ENCODE peak calls at places on chromosomes 5 and 9, in nine cellular contexts. One of them, this sample, is unnamed.

GRCh38 chr9:109715340-109715739 is 64.7 kb upstream of the PALM2AKAP2 start:
- DNase-seq in IMR-90: no peak
- DNase-seq in adrenal gland: no peak
- DNase-seq in GM12878: no peak
- DNase-seq in NB4: no peak
- DNase-seq in stomach: no peak
- DNase-seq in transverse colon: no peak
- DNase-seq in HepG2: no peak
- DNase-seq in ovary: no peak
- DNase-seq in this sample: no peak

GRCh38 chr5:116652196-116652729 is 77.6 kb upstream of the SEMA6A start:
- DNase-seq in stomach: no peak
- DNase-seq in transverse colon: no peak
- DNase-seq in IMR-90: peak
- DNase-seq in HepG2: peak
- DNase-seq in NB4: peak
- DNase-seq in GM12878: peak
- DNase-seq in ovary: peak
- DNase-seq in adrenal gland: no peak
- DNase-seq in this sample: peak

GRCh38 chr5:34535433-34535832 is 120.7 kb upstream of the RAI14 start:
- DNase-seq in transverse colon: no peak
- DNase-seq in ovary: no peak
- DNase-seq in IMR-90: no peak
- DNase-seq in adrenal gland: no peak
- DNase-seq in stomach: no peak
- DNase-seq in NB4: no peak
- DNase-seq in GM12878: no peak
- DNase-seq in HepG2: no peak
- DNase-seq in this sample: no peak

GRCh38 chr5:142447887-142448286 is 123.1 kb upstream of the SPRY4 start:
- DNase-seq in adrenal gland: no peak
- DNase-seq in IMR-90: no peak
- DNase-seq in GM12878: no peak
- DNase-seq in transverse colon: no peak
- DNase-seq in stomach: no peak
- DNase-seq in NB4: no peak
- DNase-seq in HepG2: no peak
- DNase-seq in ovary: no peak
- DNase-seq in this sample: no peak

GRCh38 chr5:162068412-162068811 is 839 bp downstream of the GABRG2 start:
- DNase-seq in NB4: peak
- DNase-seq in HepG2: peak
- DNase-seq in adrenal gland: peak
- DNase-seq in transverse colon: no peak
- DNase-seq in GM12878: no peak
- DNase-seq in IMR-90: no peak
- DNase-seq in stomach: no peak
- DNase-seq in ovary: no peak
- DNase-seq in this sample: no peak

GRCh38 chr5:50655067-50655809 is 11.2 kb upstream of the PARP8 start:
- DNase-seq in ovary: no peak
- DNase-seq in HepG2: no peak
- DNase-seq in transverse colon: no peak
- DNase-seq in GM12878: no peak
- DNase-seq in IMR-90: no peak
- DNase-seq in stomach: no peak
- DNase-seq in NB4: no peak
- DNase-seq in adrenal gland: no peak
- DNase-seq in this sample: no peak

GRCh38 chr5:38434981-38435710 is 121.3 kb downstream of the LIFR start:
- DNase-seq in stomach: no peak
- DNase-seq in GM12878: no peak
- DNase-seq in adrenal gland: no peak
- DNase-seq in HepG2: no peak
- DNase-seq in IMR-90: peak
- DNase-seq in NB4: no peak
- DNase-seq in transverse colon: no peak
- DNase-seq in ovary: no peak
- DNase-seq in this sample: peak

GRCh38 chr9:117204971-117205370 is 209.9 kb downstream of the ASTN2 start:
- DNase-seq in NB4: no peak
- DNase-seq in adrenal gland: no peak
- DNase-seq in HepG2: no peak
- DNase-seq in stomach: no peak
- DNase-seq in IMR-90: peak
- DNase-seq in ovary: no peak
- DNase-seq in transverse colon: no peak
- DNase-seq in GM12878: no peak
- DNase-seq in this sample: no peak

GRCh38 chr5:67969176-67969575 is 246.4 kb upstream of the PIK3R1 start:
- DNase-seq in transverse colon: no peak
- DNase-seq in adrenal gland: no peak
- DNase-seq in HepG2: no peak
- DNase-seq in stomach: no peak
- DNase-seq in IMR-90: no peak
- DNase-seq in ovary: no peak
- DNase-seq in GM12878: no peak
- DNase-seq in NB4: no peak
- DNase-seq in this sample: no peak

DNA sequence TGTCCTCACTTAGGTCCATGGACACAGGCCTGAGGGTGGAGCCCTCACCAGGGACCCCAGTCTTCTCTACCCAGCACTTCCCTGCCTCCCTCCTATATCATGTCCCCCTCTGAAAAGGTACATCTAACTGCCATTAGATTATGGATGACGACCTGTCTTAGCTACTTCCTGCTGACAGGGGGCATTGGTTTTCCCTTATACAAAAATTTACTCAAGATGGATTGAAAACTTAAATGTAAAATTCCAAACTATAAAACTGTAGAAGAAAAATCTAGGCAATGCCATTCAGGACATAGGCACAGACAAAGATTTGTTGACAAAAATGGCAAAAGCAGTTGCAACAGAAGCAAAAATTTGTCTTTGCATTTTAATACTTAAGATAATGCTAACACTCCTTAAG is 623.2 kb upstream of the FAM174A start:
- DNase-seq in ovary: no peak
- DNase-seq in NB4: no peak
- DNase-seq in IMR-90: no peak
- DNase-seq in adrenal gland: no peak
- DNase-seq in HepG2: no peak
- DNase-seq in transverse colon: no peak
- DNase-seq in GM12878: no peak
- DNase-seq in stomach: no peak
- DNase-seq in this sample: no peak
- TF ChIP-seq CTCF in ovary: no peak
- TF ChIP-seq CTCF in NB4: no peak
- TF ChIP-seq CTCF in IMR-90: no peak
- TF ChIP-seq CTCF in adrenal gland: no peak
- TF ChIP-seq CTCF in HepG2: no peak
- TF ChIP-seq CTCF in transverse colon: no peak
- TF ChIP-seq CTCF in GM12878: no peak
- TF ChIP-seq CTCF in stomach: no peak
- TF ChIP-seq CTCF in this sample: no peak

GRCh38 chr5:66596791-66597757 is 881 bp downstream of the MAST4 start:
- DNase-seq in IMR-90: no peak
- DNase-seq in NB4: no peak
- DNase-seq in adrenal gland: peak
- DNase-seq in stomach: peak
- DNase-seq in GM12878: no peak
- DNase-seq in ovary: peak
- DNase-seq in transverse colon: peak
- DNase-seq in HepG2: no peak
- DNase-seq in this sample: no peak

GRCh38 chr5:66595877-66596790 is at the start of gene MAST4:
- DNase-seq in HepG2: peak
- DNase-seq in NB4: peak
- DNase-seq in IMR-90: peak
- DNase-seq in stomach: peak
- DNase-seq in GM12878: no peak
- DNase-seq in transverse colon: peak
- DNase-seq in ovary: peak
- DNase-seq in adrenal gland: peak
- DNase-seq in this sample: peak
- TF ChIP-seq POLR2A in HepG2: no peak
- TF ChIP-seq POLR2A in NB4: no peak
- TF ChIP-seq POLR2A in IMR-90: no peak
- TF ChIP-seq POLR2A in stomach: no peak
- TF ChIP-seq POLR2A in GM12878: peak
- TF ChIP-seq POLR2A in transverse colon: peak
- TF ChIP-seq POLR2A in ovary: peak
- TF ChIP-seq POLR2A in adrenal gland: peak
- TF ChIP-seq POLR2A in this sample: no peak

GRCh38 chr9:14687042-14687719 is 6.1 kb downstream of the ZDHHC21 start:
- DNase-seq in stomach: no peak
- DNase-seq in NB4: no peak
- DNase-seq in transverse colon: no peak
- DNase-seq in ovary: no peak
- DNase-seq in HepG2: no peak
- DNase-seq in adrenal gland: no peak
- DNase-seq in IMR-90: peak
- DNase-seq in GM12878: no peak
- DNase-seq in this sample: no peak

GRCh38 chr9:14692536-14692917 is 705 bp downstream of the ZDHHC21 start:
- DNase-seq in NB4: peak
- DNase-seq in transverse colon: no peak
- DNase-seq in stomach: no peak
- DNase-seq in adrenal gland: no peak
- DNase-seq in HepG2: peak
- DNase-seq in GM12878: no peak
- DNase-seq in ovary: no peak
- DNase-seq in IMR-90: no peak
- DNase-seq in this sample: no peak

GRCh38 chr9:14692918-14693861 is at the start of gene ZDHHC21:
- DNase-seq in NB4: peak
- DNase-seq in IMR-90: peak
- DNase-seq in HepG2: peak
- DNase-seq in ovary: peak
- DNase-seq in adrenal gland: peak
- DNase-seq in stomach: peak
- DNase-seq in GM12878: no peak
- DNase-seq in transverse colon: peak
- DNase-seq in this sample: peak

GRCh38 chr9:14686168-14686567 is 7.1 kb downstream of the ZDHHC21 start:
- DNase-seq in ovary: no peak
- DNase-seq in NB4: no peak
- DNase-seq in transverse colon: no peak
- DNase-seq in GM12878: no peak
- DNase-seq in stomach: no peak
- DNase-seq in HepG2: no peak
- DNase-seq in adrenal gland: no peak
- DNase-seq in IMR-90: no peak
- DNase-seq in this sample: no peak

GRCh38 chr9:14690986-14691730 is 2.1 kb downstream of the ZDHHC21 start:
- DNase-seq in HepG2: no peak
- DNase-seq in stomach: no peak
- DNase-seq in GM12878: no peak
- DNase-seq in ovary: no peak
- DNase-seq in adrenal gland: no peak
- DNase-seq in IMR-90: no peak
- DNase-seq in transverse colon: no peak
- DNase-seq in NB4: peak
- DNase-seq in this sample: no peak
- H3K4me3 ChIP-seq in HepG2: no peak
- H3K4me3 ChIP-seq in stomach: no peak
- H3K4me3 ChIP-seq in GM12878: peak
- H3K4me3 ChIP-seq in ovary: no peak
- H3K4me3 ChIP-seq in adrenal gland: no peak
- H3K4me3 ChIP-seq in IMR-90: no peak
- H3K4me3 ChIP-seq in transverse colon: no peak
- H3K4me3 ChIP-seq in NB4: no peak
- H3K4me3 ChIP-seq in this sample: no peak

DNA sequence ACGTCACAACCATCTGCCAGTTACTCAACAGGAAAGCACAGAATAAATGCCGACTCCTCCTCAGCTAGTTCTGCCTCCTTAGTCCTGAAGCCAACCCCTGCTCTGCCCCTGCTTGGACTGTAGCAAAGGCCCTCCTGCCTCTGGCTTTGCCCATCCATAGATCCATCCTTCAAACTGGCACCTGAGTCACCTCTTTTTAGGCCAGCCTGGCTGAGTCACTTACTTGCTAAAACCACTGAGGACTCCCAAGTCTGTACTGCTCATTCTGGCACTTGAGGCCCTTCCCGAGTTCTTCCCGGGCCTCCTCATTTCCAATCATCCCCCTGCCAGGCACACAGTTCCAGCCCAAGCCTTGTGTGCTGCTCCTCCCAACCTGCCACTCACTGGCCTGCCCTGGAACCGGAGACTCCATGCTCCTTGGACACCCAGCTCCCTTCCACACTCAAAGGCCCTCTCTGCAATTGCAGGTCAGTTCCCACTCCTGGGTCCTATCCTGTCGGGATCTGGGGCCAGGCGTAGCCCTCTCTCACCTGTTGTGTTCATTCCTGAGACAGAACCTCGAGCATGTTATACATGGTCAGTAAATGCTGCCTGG is 220.1 kb downstream of the DAB2IP start:
- DNase-seq in GM12878: no peak
- DNase-seq in adrenal gland: peak
- DNase-seq in HepG2: no peak
- DNase-seq in transverse colon: no peak
- DNase-seq in NB4: no peak
- DNase-seq in ovary: no peak
- DNase-seq in IMR-90: peak
- DNase-seq in stomach: no peak
- DNase-seq in this sample: peak
- TF ChIP-seq CTCF in GM12878: no peak
- TF ChIP-seq CTCF in adrenal gland: no peak
- TF ChIP-seq CTCF in HepG2: no peak
- TF ChIP-seq CTCF in transverse colon: no peak
- TF ChIP-seq CTCF in NB4: no peak
- TF ChIP-seq CTCF in ovary: no peak
- TF ChIP-seq CTCF in IMR-90: no peak
- TF ChIP-seq CTCF in stomach: no peak
- TF ChIP-seq CTCF in this sample: no peak

DNA sequence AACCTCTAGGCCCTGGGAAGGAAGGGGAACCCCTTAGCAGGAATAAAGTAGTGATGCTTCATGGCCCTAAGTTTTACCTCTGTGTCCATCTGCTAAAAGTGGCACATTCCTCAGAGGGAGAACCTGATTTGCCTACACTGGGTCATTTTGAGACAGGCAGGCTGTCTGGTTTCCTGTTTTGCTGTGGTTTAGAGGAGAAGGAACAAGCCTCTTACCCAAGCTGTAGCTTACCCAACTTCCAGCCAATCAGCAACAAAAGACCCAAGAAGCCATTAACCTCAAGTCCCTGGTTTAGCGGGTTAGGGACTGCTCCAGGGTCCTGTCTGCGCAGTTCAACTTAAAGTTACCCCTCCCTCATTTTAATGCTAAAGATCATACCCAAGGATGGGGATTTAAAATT is 411.0 kb downstream of the MAT2B start:
- DNase-seq in HepG2: no peak
- DNase-seq in GM12878: peak
- DNase-seq in IMR-90: peak
- DNase-seq in transverse colon: peak
- DNase-seq in adrenal gland: peak
- DNase-seq in stomach: no peak
- DNase-seq in ovary: no peak
- DNase-seq in NB4: peak
- DNase-seq in this sample: no peak
- TF ChIP-seq POLR2A in HepG2: no peak
- TF ChIP-seq POLR2A in GM12878: no peak
- TF ChIP-seq POLR2A in IMR-90: no peak
- TF ChIP-seq POLR2A in transverse colon: no peak
- TF ChIP-seq POLR2A in adrenal gland: no peak
- TF ChIP-seq POLR2A in stomach: no peak
- TF ChIP-seq POLR2A in ovary: no peak
- TF ChIP-seq POLR2A in NB4: no peak
- TF ChIP-seq POLR2A in this sample: no peak